ENCODE peak calls at places on chromosome 11, in eight cellular contexts. One of them, this sample, is unnamed.

GRCh38 chr11:119062779-119063178 is 4.8 kb upstream of the VPS11 start:
- DNase-seq in lung: no peak
- DNase-seq in IMR-90: peak; percentile 69
- DNase-seq in neuronal stem cell: no peak
- DNase-seq in adipocyte: peak; percentile 69
- DNase-seq in MM.1S: no peak
- DNase-seq in heart left ventricle: no peak
- DNase-seq in CD8-positive, alpha-beta memory T cell: no peak
- DNase-seq in this sample: no peak

GRCh38 chr11:69874178-69874983 is 55.2 kb upstream of the FGF3 start:
- DNase-seq in lung: no peak
- DNase-seq in IMR-90: no peak
- DNase-seq in neuronal stem cell: no peak
- DNase-seq in adipocyte: no peak
- DNase-seq in MM.1S: no peak
- DNase-seq in heart left ventricle: peak; percentile 5
- DNase-seq in CD8-positive, alpha-beta memory T cell: no peak
- DNase-seq in this sample: no peak

GRCh38 chr11:10771457-10771856 is 20.4 kb downstream of the CTR9 start:
- DNase-seq in lung: no peak
- DNase-seq in IMR-90: no peak
- DNase-seq in neuronal stem cell: no peak
- DNase-seq in adipocyte: no peak
- DNase-seq in MM.1S: no peak
- DNase-seq in heart left ventricle: no peak
- DNase-seq in CD8-positive, alpha-beta memory T cell: no peak
- DNase-seq in this sample: no peak

GRCh38 chr11:98227266-98227665 is 793.5 kb upstream of the CNTN5 start:
- DNase-seq in lung: no peak
- DNase-seq in IMR-90: no peak
- DNase-seq in neuronal stem cell: no peak
- DNase-seq in adipocyte: no peak
- DNase-seq in MM.1S: no peak
- DNase-seq in heart left ventricle: no peak
- DNase-seq in CD8-positive, alpha-beta memory T cell: no peak
- DNase-seq in this sample: no peak

GRCh38 chr11:13098067-13098466 is 89.0 kb downstream of the RASSF10 start:
- DNase-seq in lung: no peak
- DNase-seq in IMR-90: no peak
- DNase-seq in neuronal stem cell: no peak
- DNase-seq in adipocyte: no peak
- DNase-seq in MM.1S: no peak
- DNase-seq in heart left ventricle: no peak
- DNase-seq in CD8-positive, alpha-beta memory T cell: no peak
- DNase-seq in this sample: no peak

GRCh38 chr11:112812719-112813118 is 148.5 kb upstream of the NCAM1 start:
- DNase-seq in lung: no peak
- DNase-seq in IMR-90: no peak
- DNase-seq in neuronal stem cell: no peak
- DNase-seq in adipocyte: no peak
- DNase-seq in MM.1S: no peak
- DNase-seq in heart left ventricle: no peak
- DNase-seq in CD8-positive, alpha-beta memory T cell: no peak
- DNase-seq in this sample: no peak

GRCh38 chr11:22454461-22454860 is 116.3 kb downstream of the SLC17A6 start:
- DNase-seq in lung: no peak
- DNase-seq in IMR-90: peak; percentile 42
- DNase-seq in neuronal stem cell: no peak
- DNase-seq in adipocyte: peak; percentile 32
- DNase-seq in MM.1S: no peak
- DNase-seq in heart left ventricle: no peak
- DNase-seq in CD8-positive, alpha-beta memory T cell: no peak
- DNase-seq in this sample: no peak

GRCh38 chr11:32861850-32862577 is 30.6 kb upstream of the QSER1 start:
- DNase-seq in lung: no peak
- DNase-seq in IMR-90: no peak
- DNase-seq in neuronal stem cell: no peak
- DNase-seq in adipocyte: no peak
- DNase-seq in MM.1S: no peak
- DNase-seq in heart left ventricle: no peak
- DNase-seq in CD8-positive, alpha-beta memory T cell: no peak
- DNase-seq in this sample: no peak

GRCh38 chr11:123561046-123561781 is 93.2 kb downstream of the SCN3B start:
- DNase-seq in lung: no peak
- DNase-seq in IMR-90: peak; percentile 56
- DNase-seq in neuronal stem cell: no peak
- DNase-seq in adipocyte: peak; percentile 29
- DNase-seq in MM.1S: no peak
- DNase-seq in heart left ventricle: peak; percentile 60
- DNase-seq in CD8-positive, alpha-beta memory T cell: no peak
- DNase-seq in this sample: no peak

GRCh38 chr11:12207384-12208150 is 97.2 kb downstream of the MICAL2 start:
- DNase-seq in lung: no peak
- DNase-seq in IMR-90: peak; percentile 86
- DNase-seq in neuronal stem cell: no peak
- DNase-seq in adipocyte: peak; percentile 49
- DNase-seq in MM.1S: no peak
- DNase-seq in heart left ventricle: no peak
- DNase-seq in CD8-positive, alpha-beta memory T cell: no peak
- DNase-seq in this sample: no peak

GRCh38 chr11:134418119-134418840 is 6.2 kb upstream of the B3GAT1 start:
- DNase-seq in lung: no peak
- DNase-seq in IMR-90: peak; percentile 3
- DNase-seq in neuronal stem cell: no peak
- DNase-seq in adipocyte: peak; percentile 11
- DNase-seq in MM.1S: no peak
- DNase-seq in heart left ventricle: no peak
- DNase-seq in CD8-positive, alpha-beta memory T cell: no peak
- DNase-seq in this sample: no peak

GRCh38 chr11:76721755-76722677 is 51.5 kb upstream of the LRRC32 start:
- DNase-seq in lung: peak; percentile 84
- DNase-seq in IMR-90: peak; percentile 73
- DNase-seq in neuronal stem cell: peak; percentile 76
- DNase-seq in adipocyte: peak; percentile 94
- DNase-seq in MM.1S: peak; percentile 78
- DNase-seq in heart left ventricle: peak; percentile 81
- DNase-seq in CD8-positive, alpha-beta memory T cell: peak; percentile 50
- DNase-seq in this sample: peak; percentile 71

GRCh38 chr11:133507185-133507584 is 25.1 kb downstream of the OPCML start:
- DNase-seq in lung: no peak
- DNase-seq in IMR-90: no peak
- DNase-seq in neuronal stem cell: no peak
- DNase-seq in adipocyte: no peak
- DNase-seq in MM.1S: no peak
- DNase-seq in heart left ventricle: no peak
- DNase-seq in CD8-positive, alpha-beta memory T cell: no peak
- DNase-seq in this sample: no peak

GRCh38 chr11:68974421-68975194 is 6.2 kb downstream of the MRGPRD start:
- DNase-seq in lung: no peak
- DNase-seq in IMR-90: peak; percentile 12
- DNase-seq in neuronal stem cell: no peak
- DNase-seq in adipocyte: peak; percentile 14
- DNase-seq in MM.1S: peak; percentile 40
- DNase-seq in heart left ventricle: no peak
- DNase-seq in CD8-positive, alpha-beta memory T cell: no peak
- DNase-seq in this sample: no peak

GRCh38 chr11:134024420-134025085 is 44.3 kb upstream of the JAM3 start:
- DNase-seq in lung: no peak
- DNase-seq in IMR-90: peak; percentile 36
- DNase-seq in neuronal stem cell: no peak
- DNase-seq in adipocyte: no peak
- DNase-seq in MM.1S: no peak
- DNase-seq in heart left ventricle: no peak
- DNase-seq in CD8-positive, alpha-beta memory T cell: no peak
- DNase-seq in this sample: no peak

GRCh38 chr11:74086242-74086884 is 77.5 kb upstream of the UCP3 start:
- DNase-seq in lung: no peak
- DNase-seq in IMR-90: no peak
- DNase-seq in neuronal stem cell: no peak
- DNase-seq in adipocyte: no peak
- DNase-seq in MM.1S: no peak
- DNase-seq in heart left ventricle: no peak
- DNase-seq in CD8-positive, alpha-beta memory T cell: no peak
- DNase-seq in this sample: no peak

GRCh38 chr11:77879218-77879617 is 58.3 kb downstream of the AAMDC start:
- DNase-seq in lung: no peak
- DNase-seq in IMR-90: peak; percentile 50
- DNase-seq in neuronal stem cell: no peak
- DNase-seq in adipocyte: peak; percentile 49
- DNase-seq in MM.1S: peak; percentile 85
- DNase-seq in heart left ventricle: peak; percentile 21
- DNase-seq in CD8-positive, alpha-beta memory T cell: no peak
- DNase-seq in this sample: no peak

DNA sequence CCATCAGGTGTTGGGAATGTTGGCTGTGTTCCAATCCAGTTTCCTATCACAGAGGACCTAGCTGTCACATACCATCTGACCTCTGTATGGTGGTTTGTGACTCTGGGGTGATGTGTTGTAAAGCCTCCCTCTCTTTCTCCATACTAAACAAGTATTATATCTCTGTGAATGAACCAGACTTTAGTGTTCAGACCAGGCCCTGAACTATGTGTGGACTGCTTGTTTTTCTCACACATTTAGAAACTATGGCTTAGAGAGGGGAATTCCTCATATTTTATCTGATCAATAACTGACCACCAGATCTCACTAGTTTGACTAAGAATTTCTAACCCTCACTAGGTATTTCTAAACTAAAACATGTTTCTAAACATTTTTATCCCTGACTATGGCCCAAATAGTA is 17.5 kb downstream of the NCR3LG1 start:
- DNase-seq in lung: no peak
- DNase-seq in IMR-90: no peak
- DNase-seq in neuronal stem cell: no peak
- DNase-seq in adipocyte: no peak
- DNase-seq in MM.1S: no peak
- DNase-seq in heart left ventricle: no peak
- DNase-seq in CD8-positive, alpha-beta memory T cell: no peak
- DNase-seq in this sample: no peak
- H3K9me3 ChIP-seq in lung: peaks cover 29% of the 10 kb centered on the region
- H3K9me3 ChIP-seq in IMR-90: peaks cover 47% of the 10 kb centered on the region
- H3K9me3 ChIP-seq in neuronal stem cell: peaks cover 40% of the 10 kb centered on the region
- H3K9me3 ChIP-seq in adipocyte: peaks cover 55% of the 10 kb centered on the region
- H3K9me3 ChIP-seq in MM.1S: no peaks in the 10 kb centered on the region
- H3K9me3 ChIP-seq in heart left ventricle: peaks cover 2% of the 10 kb centered on the region
- H3K9me3 ChIP-seq in CD8-positive, alpha-beta memory T cell: peaks cover 23% of the 10 kb centered on the region
- H3K9me3 ChIP-seq in this sample: peaks cover 21% of the 10 kb centered on the region

GRCh38 chr11:114607753-114608459 is 12.3 kb upstream of the NXPE4 start:
- DNase-seq in lung: no peak
- DNase-seq in IMR-90: no peak
- DNase-seq in neuronal stem cell: no peak
- DNase-seq in adipocyte: no peak
- DNase-seq in MM.1S: no peak
- DNase-seq in heart left ventricle: no peak
- DNase-seq in CD8-positive, alpha-beta memory T cell: no peak
- DNase-seq in this sample: no peak
- H3K9me3 ChIP-seq in lung: no peaks in the 10 kb centered on the region
- H3K9me3 ChIP-seq in IMR-90: no peaks in the 10 kb centered on the region
- H3K9me3 ChIP-seq in neuronal stem cell: peaks cover 8% of the 10 kb centered on the region
- H3K9me3 ChIP-seq in adipocyte: no peaks in the 10 kb centered on the region
- H3K9me3 ChIP-seq in MM.1S: no peaks in the 10 kb centered on the region
- H3K9me3 ChIP-seq in heart left ventricle: no peaks in the 10 kb centered on the region
- H3K9me3 ChIP-seq in CD8-positive, alpha-beta memory T cell: no peaks in the 10 kb centered on the region
- H3K9me3 ChIP-seq in this sample: peaks cover 3% of the 10 kb centered on the region

DNA sequence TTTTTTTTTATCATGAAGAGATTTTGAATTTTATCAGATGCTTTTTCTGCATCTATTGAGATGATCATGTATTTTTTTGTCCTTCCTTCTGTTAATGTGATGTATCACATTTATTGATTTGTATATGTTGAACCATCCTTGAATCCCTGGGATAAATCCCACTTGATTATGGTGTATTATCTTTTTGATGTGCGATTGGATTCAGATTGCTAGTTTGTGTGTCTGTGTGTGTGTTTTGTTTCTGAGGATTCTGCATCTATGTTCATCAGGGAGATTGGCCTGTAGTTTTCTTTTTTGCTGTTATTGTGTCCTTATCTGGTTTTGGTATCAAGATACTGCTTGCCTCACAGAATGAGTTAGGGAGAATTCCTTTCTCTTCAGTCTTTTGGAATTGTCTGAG is 52.6 kb downstream of the KCNQ1OT1 start:
- DNase-seq in lung: no peak
- DNase-seq in IMR-90: no peak
- DNase-seq in neuronal stem cell: no peak
- DNase-seq in adipocyte: no peak
- DNase-seq in MM.1S: no peak
- DNase-seq in heart left ventricle: no peak
- DNase-seq in CD8-positive, alpha-beta memory T cell: no peak
- DNase-seq in this sample: no peak
- H3K9me3 ChIP-seq in lung: peaks cover 22% of the 10 kb centered on the region
- H3K9me3 ChIP-seq in IMR-90: peaks cover 61% of the 10 kb centered on the region
- H3K9me3 ChIP-seq in neuronal stem cell: peaks cover 28% of the 10 kb centered on the region
- H3K9me3 ChIP-seq in adipocyte: peaks cover 100% of the 10 kb centered on the region
- H3K9me3 ChIP-seq in MM.1S: no peaks in the 10 kb centered on the region
- H3K9me3 ChIP-seq in heart left ventricle: peaks cover 4% of the 10 kb centered on the region
- H3K9me3 ChIP-seq in CD8-positive, alpha-beta memory T cell: peaks cover 19% of the 10 kb centered on the region
- H3K9me3 ChIP-seq in this sample: peaks cover 16% of the 10 kb centered on the region

GRCh38 chr11:31803813-31804438 is 7.2 kb downstream of the PAX6 start:
- DNase-seq in lung: no peak
- DNase-seq in IMR-90: no peak
- DNase-seq in neuronal stem cell: no peak
- DNase-seq in adipocyte: no peak
- DNase-seq in MM.1S: no peak
- DNase-seq in heart left ventricle: no peak
- DNase-seq in CD8-positive, alpha-beta memory T cell: no peak
- DNase-seq in this sample: no peak

GRCh38 chr11:31804439-31805036 is 6.6 kb downstream of the PAX6 start:
- DNase-seq in lung: no peak
- DNase-seq in IMR-90: no peak
- DNase-seq in neuronal stem cell: no peak
- DNase-seq in adipocyte: no peak
- DNase-seq in MM.1S: no peak
- DNase-seq in heart left ventricle: no peak
- DNase-seq in CD8-positive, alpha-beta memory T cell: no peak
- DNase-seq in this sample: no peak

GRCh38 chr11:31802609-31802989 is 8.5 kb downstream of the PAX6 start:
- DNase-seq in lung: no peak
- DNase-seq in IMR-90: no peak
- DNase-seq in neuronal stem cell: no peak
- DNase-seq in adipocyte: no peak
- DNase-seq in MM.1S: no peak
- DNase-seq in heart left ventricle: no peak
- DNase-seq in CD8-positive, alpha-beta memory T cell: no peak
- DNase-seq in this sample: no peak

GRCh38 chr11:31802000-31802551 is 9.0 kb downstream of the PAX6 start:
- DNase-seq in lung: no peak
- DNase-seq in IMR-90: no peak
- DNase-seq in neuronal stem cell: no peak
- DNase-seq in adipocyte: no peak
- DNase-seq in MM.1S: no peak
- DNase-seq in heart left ventricle: no peak
- DNase-seq in CD8-positive, alpha-beta memory T cell: no peak
- DNase-seq in this sample: no peak

GRCh38 chr11:31802990-31803812 is 7.9 kb downstream of the PAX6 start:
- DNase-seq in lung: no peak
- DNase-seq in IMR-90: no peak
- DNase-seq in neuronal stem cell: no peak
- DNase-seq in adipocyte: no peak
- DNase-seq in MM.1S: no peak
- DNase-seq in heart left ventricle: no peak
- DNase-seq in CD8-positive, alpha-beta memory T cell: no peak
- DNase-seq in this sample: no peak
- H3K9me3 ChIP-seq in lung: no peaks in the 10 kb centered on the region
- H3K9me3 ChIP-seq in IMR-90: peaks cover 43% of the 10 kb centered on the region
- H3K9me3 ChIP-seq in neuronal stem cell: no peaks in the 10 kb centered on the region
- H3K9me3 ChIP-seq in adipocyte: peaks cover 15% of the 10 kb centered on the region
- H3K9me3 ChIP-seq in MM.1S: no peaks in the 10 kb centered on the region
- H3K9me3 ChIP-seq in heart left ventricle: no peaks in the 10 kb centered on the region
- H3K9me3 ChIP-seq in CD8-positive, alpha-beta memory T cell: no peaks in the 10 kb centered on the region
- H3K9me3 ChIP-seq in this sample: peaks cover 10% of the 10 kb centered on the region

This sample was measured in T-helper 17 cell.